ENCODE peak calls at places on chromosomes 6 and 20, in seven cellular contexts. G is natural killer cell; L is T follicular helper cell; R is CD8-positive, alpha-beta T cell; S is ELF-1; H is mesenchymal stem cell; W is nucleus accumbens. K is an unnamed sample.

GRCh38 chr20:58647162-58647813 is 3.8 kb upstream of the STX16 start:
- DNase-seq in G (no peak), L (no peak), R (no peak), S (no peak), H (no peak), W (no peak), K (no peak)

GRCh38 chr6:139367810-139368321 is 6.6 kb downstream of the CITED2 start:
- DNase-seq in G (no peak), L (no peak), R (no peak), S (peak), H (peak), W (no peak), K (no peak)

GRCh38 chr6:53986165-53986720 is 125.0 kb upstream of the MLIP start:
- DNase-seq in G (no peak), L (no peak), R (no peak), S (no peak), H (peak), W (no peak), K (no peak)

GRCh38 chr6:54419885-54420284 is 111.6 kb downstream of the TINAG start:
- DNase-seq in G (no peak), L (no peak), R (no peak), S (no peak), H (peak), W (no peak), K (no peak)

GRCh38 chr20:36575066-36575743 is 1.8 kb downstream of the TGIF2 start:
- DNase-seq in G (peak), L (no peak), R (no peak), S (peak), H (peak), W (no peak), K (no peak)

GRCh38 chr6:105667061-105667460 is 264.2 kb upstream of the PREP start:
- DNase-seq in G (no peak), L (no peak), R (no peak), S (no peak), H (no peak), W (no peak), K (no peak)

GRCh38 chr6:142935553-142936517 is 9.1 kb downstream of the HIVEP2 start:
- DNase-seq in G (peak), L (no peak), R (no peak), S (no peak), H (no peak), W (no peak), K (no peak)

GRCh38 chr6:90739802-90740201 is 152.9 kb upstream of the MAP3K7 start:
- DNase-seq in G (no peak), L (no peak), R (no peak), S (no peak), H (no peak), W (no peak), K (no peak)

GRCh38 chr6:24721461-24722215 is 2.7 kb upstream of the C6orf62 start:
- DNase-seq in G (no peak), L (peak), R (no peak), S (no peak), H (no peak), W (no peak), K (no peak)

GRCh38 chr6:49668083-49668511 is 31.5 kb upstream of the RHAG start:
- DNase-seq in G (no peak), L (no peak), R (no peak), S (no peak), H (no peak), W (no peak), K (no peak)

GRCh38 chr20:18004389-18005031 is 35.7 kb downstream of the MGME1 start:
- DNase-seq in G (no peak), L (no peak), R (no peak), S (peak), H (peak), W (no peak), K (no peak)

GRCh38 chr6:116975600-116975999 is 98.6 kb downstream of the RFX6 start:
- DNase-seq in G (no peak), L (no peak), R (no peak), S (no peak), H (peak), W (no peak), K (no peak)

GRCh38 chr6:56387621-56388413 is 140.4 kb upstream of the COL21A1 start:
- DNase-seq in G (no peak), L (no peak), R (no peak), S (peak), H (no peak), W (no peak), K (no peak)

GRCh38 chr20:35000311-35000921 is 44.7 kb downstream of the MYH7B start:
- DNase-seq in G (no peak), L (no peak), R (no peak), S (no peak), H (no peak), W (no peak), K (no peak)

GRCh38 chr6:108174371-108175175 is 8.8 kb downstream of the NR2E1 start:
- DNase-seq in G (no peak), L (no peak), R (no peak), S (peak), H (peak), W (no peak), K (no peak)

GRCh38 chr20:17557675-17558006 is 12.2 kb upstream of the DSTN start:
- DNase-seq in G (no peak), L (no peak), R (no peak), S (peak), H (peak), W (no peak), K (no peak)

GRCh38 chr20:51311636-51312479 is 230.7 kb downstream of the NFATC2 start:
- DNase-seq in G (no peak), L (no peak), R (no peak), S (peak), H (peak), W (no peak), K (no peak)

GRCh38 chr6:25401711-25402110 is 122.5 kb downstream of the CARMIL1 start:
- DNase-seq in G (no peak), L (no peak), R (no peak), S (no peak), H (no peak), W (no peak), K (no peak)

GRCh38 chr6:29676981-29677601 is 3.9 kb downstream of the ZFP57 start:
- DNase-seq in G (no peak), L (no peak), R (no peak), S (peak), H (no peak), W (no peak), K (no peak)

GRCh38 chr20:45407067-45407745 is 883 bp upstream of the DBNDD2 start:
- DNase-seq in G (no peak), L (no peak), R (no peak), S (peak), H (peak), W (no peak), K (no peak)

GRCh38 chr20:14441201-14441600 is 103.8 kb upstream of the FLRT3 start:
- DNase-seq in G (no peak), L (no peak), R (no peak), S (no peak), H (peak), W (no peak), K (no peak)

GRCh38 chr6:69994251-69994650 is 127.9 kb downstream of the COL19A1 start:
- DNase-seq in G (no peak), L (no peak), R (no peak), S (no peak), H (peak), W (no peak), K (no peak)

GRCh38 chr6:79687759-79688158 is 56.6 kb downstream of the SH3BGRL2 start:
- DNase-seq in G (no peak), L (no peak), R (no peak), S (no peak), H (no peak), W (no peak), K (no peak)

GRCh38 chr6:163813979-163814493 is 399.5 kb downstream of the QKI start:
- DNase-seq in G (no peak), L (no peak), R (no peak), S (no peak), H (peak), W (no peak), K (no peak)

GRCh38 chr6:137202078-137202477 is 17.1 kb downstream of the IFNGR1 start:
- DNase-seq in G (no peak), L (no peak), R (no peak), S (no peak), H (no peak), W (no peak), K (no peak)

GRCh38 chr6:11448038-11448437 is 89.5 kb upstream of the TMEM170B start:
- DNase-seq in G (no peak), L (no peak), R (no peak), S (no peak), H (no peak), W (no peak), K (no peak)

GRCh38 chr6:44627879-44628271 is 240.4 kb downstream of the CDC5L start:
- DNase-seq in G (no peak), L (no peak), R (no peak), S (no peak), H (no peak), W (no peak), K (no peak)

GRCh38 chr20:44521484-44522481 is at the start of gene SERINC3:
- DNase-seq in G (peak), L (peak), R (peak), S (peak), H (peak), W (peak), K (peak)

GRCh38 chr6:32879691-32880090 is 25.7 kb downstream of the PSMB9 start:
- DNase-seq in G (no peak), L (no peak), R (no peak), S (no peak), H (no peak), W (no peak), K (no peak)

GRCh38 chr6:43856005-43856765 is 86.2 kb downstream of the VEGFA start:
- DNase-seq in G (no peak), L (no peak), R (no peak), S (peak), H (peak), W (no peak), K (no peak)

GRCh38 chr20:44170796-44171410 is 16.1 kb downstream of the JPH2 start:
- DNase-seq in G (no peak), L (no peak), R (no peak), S (no peak), H (no peak), W (no peak), K (no peak)

GRCh38 chr6:29958046-29958445 is 15.7 kb downstream of the HLA-A start:
- DNase-seq in G (no peak), L (no peak), R (no peak), S (no peak), H (no peak), W (no peak), K (no peak)

K was measured in activated T-cell treated with anti-CD3 and anti-CD28 coated beads for 1 hour.